ENCODE peak calls at places on chromosomes 3 and 15, in eight cellular contexts. F is breast epithelium, M is GM23338, U is HL-60, L is sigmoid colon, I is transverse colon, P is upper lobe of left lung, C is endothelial cell of umbilical vein. S is an unnamed sample.

GRCh38 chr3:58009026-58009748 is 965 bp downstream of the FLNB start:
- DNase-seq in F (no peak), M (peak; percentile 62), U (no peak), L (peak; percentile 67), I (peak; percentile 73), P (peak; percentile 52), C (no peak), S (peak; percentile 87)

GRCh38 chr15:97425596-97425995 is 534.9 kb upstream of the ARRDC4 start:
- DNase-seq in F (no peak), M (no peak), U (no peak), L (no peak), I (no peak), P (no peak), C (no peak), S (no peak)

GRCh38 chr3:100335137-100335833 is 728 bp downstream of the NIT2 start:
- DNase-seq in F (no peak), M (peak; percentile 66), U (peak; percentile 48), L (no peak), I (peak; percentile 34), P (peak; percentile 43), C (peak; percentile 27), S (peak; percentile 83)

GRCh38 chr15:55253580-55253979 is 36.0 kb downstream of the RAB27A start:
- DNase-seq in F (no peak), M (no peak), U (no peak), L (no peak), I (no peak), P (no peak), C (no peak), S (no peak)

GRCh38 chr3:196246612-196247308 is 30.4 kb downstream of the SLC51A start:
- DNase-seq in F (no peak), M (no peak), U (peak; percentile 96), L (no peak), I (no peak), P (no peak), C (no peak), S (no peak)

GRCh38 chr3:82163907-82164520 is 402.6 kb upstream of the GBE1 start:
- DNase-seq in F (no peak), M (peak; percentile 73), U (peak; percentile 17), L (no peak), I (no peak), P (no peak), C (peak; percentile 7), S (no peak)

GRCh38 chr15:32029862-32030781 is at the start of gene CHRNA7:
- DNase-seq in F (no peak), M (peak; percentile 86), U (peak; percentile 25), L (peak; percentile 71), I (peak; percentile 65), P (peak; percentile 55), C (peak; percentile 19), S (peak; percentile 79)

GRCh38 chr3:148884261-148884660 is 19.2 kb downstream of the CPA3 start:
- DNase-seq in F (no peak), M (no peak), U (no peak), L (no peak), I (no peak), P (no peak), C (peak; percentile 40), S (no peak)

GRCh38 chr3:141575879-141576743 is 89.3 kb downstream of the RASA2 start:
- DNase-seq in F (no peak), M (peak; percentile 49), U (no peak), L (no peak), I (no peak), P (no peak), C (peak; percentile 43), S (no peak)

GRCh38 chr3:186509423-186509822 is 34.8 kb downstream of the CRYGS start:
- DNase-seq in F (no peak), M (no peak), U (no peak), L (no peak), I (no peak), P (no peak), C (no peak), S (no peak)

GRCh38 chr15:40252141-40252437 is 13.2 kb downstream of the PAK6 start:
- DNase-seq in F (no peak), M (no peak), U (no peak), L (no peak), I (no peak), P (no peak), C (no peak), S (no peak)

GRCh38 chr15:58748787-58749531 is 548 bp downstream of the ADAM10 start:
- DNase-seq in F (peak; percentile 56), M (peak; percentile 69), U (no peak), L (peak; percentile 75), I (peak; percentile 53), P (peak; percentile 59), C (peak; percentile 56), S (peak; percentile 91)

GRCh38 chr15:71011503-71012155 is 103.6 kb upstream of the THSD4 start:
- DNase-seq in F (no peak), M (peak; percentile 60), U (no peak), L (no peak), I (peak; percentile 10), P (no peak), C (peak; percentile 56), S (no peak)

GRCh38 chr15:68561146-68561545 is 17.6 kb upstream of the CORO2B start:
- DNase-seq in F (peak; percentile 24), M (no peak), U (no peak), L (peak; percentile 56), I (no peak), P (peak; percentile 15), C (no peak), S (peak; percentile 58)

GRCh38 chr3:164940737-164941136 is 137.6 kb downstream of the SI start:
- DNase-seq in F (no peak), M (no peak), U (no peak), L (no peak), I (no peak), P (no peak), C (no peak), S (no peak)

GRCh38 chr3:57557088-57557537 is 1.0 kb downstream of the PDE12 start:
- DNase-seq in F (no peak), M (peak; percentile 52), U (no peak), L (no peak), I (peak; percentile 29), P (peak; percentile 24), C (peak; percentile 58), S (no peak)

GRCh38 chr15:62887113-62887570 is 155.4 kb upstream of the TPM1 start:
- DNase-seq in F (no peak), M (no peak), U (no peak), L (no peak), I (no peak), P (no peak), C (no peak), S (no peak)

GRCh38 chr3:164452707-164453106 is 625.6 kb downstream of the SI start:
- DNase-seq in F (no peak), M (no peak), U (no peak), L (no peak), I (no peak), P (no peak), C (no peak), S (no peak)

GRCh38 chr3:12553921-12554391 is 2.9 kb upstream of the MKRN2 start:
- DNase-seq in F (no peak), M (peak; percentile 63), U (no peak), L (no peak), I (peak; percentile 29), P (no peak), C (peak; percentile 62), S (peak; percentile 80)

GRCh38 chr3:197337214-197337613 is 38.8 kb upstream of the DLG1 start:
- DNase-seq in F (no peak), M (no peak), U (no peak), L (no peak), I (no peak), P (no peak), C (no peak), S (no peak)
- H3K4me3 ChIP-seq in F (no peak overlapping the region), M (no peak overlapping the region), U (no peak overlapping the region), L (no peak overlapping the region), I (no peak overlapping the region), P (no peak overlapping the region), C (no peak overlapping the region), S (no peak overlapping the region)

GRCh38 chr3:48919215-48920138 is 835 bp downstream of the ARIH2 start:
- DNase-seq in F (no peak), M (peak; percentile 66), U (peak; percentile 54), L (no peak), I (peak; percentile 25), P (peak; percentile 44), C (peak; percentile 77), S (peak; percentile 90)
- TF ChIP-seq POLR2AphosphoS5 in F (no peak), M (no peak), U (peak; percentile 19), L (no peak), I (no peak), P (no peak), C (no peak), S (no peak)

GRCh38 chr3:179474480-179474879 is 23.2 kb upstream of the GNB4 start:
- DNase-seq in F (no peak), M (no peak), U (no peak), L (no peak), I (no peak), P (no peak), C (peak; percentile 13), S (no peak)

GRCh38 chr3:179476215-179476614 is 24.9 kb upstream of the GNB4 start:
- DNase-seq in F (no peak), M (peak; percentile 45), U (no peak), L (no peak), I (no peak), P (no peak), C (no peak), S (no peak)

DNA sequence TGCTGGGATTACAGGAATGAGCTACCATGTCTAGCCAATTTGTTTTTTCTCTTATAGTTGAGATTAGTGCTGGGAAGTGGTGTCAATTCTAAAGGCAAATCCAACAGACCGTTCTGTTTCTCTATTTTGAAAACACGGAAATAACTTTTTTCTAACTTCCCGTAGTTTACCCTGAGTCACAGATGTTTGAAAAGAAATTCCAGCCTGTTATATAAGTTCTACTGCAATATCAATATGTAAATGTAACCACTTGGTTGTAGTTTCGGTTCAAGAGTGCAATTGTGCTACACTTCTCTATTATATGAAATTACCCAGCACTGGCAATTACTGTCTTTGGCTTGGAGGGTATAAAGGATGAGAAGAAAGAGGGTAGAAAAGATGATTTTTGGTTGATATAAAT is 22.3 kb upstream of the GNB4 start:
- DNase-seq in F (no peak), M (no peak), U (no peak), L (no peak), I (no peak), P (no peak), C (peak; percentile 86), S (no peak)
- H3K4me3 ChIP-seq in F (no peak overlapping the region), M (no peak overlapping the region), U (no peak overlapping the region), L (no peak overlapping the region), I (no peak overlapping the region), P (no peak overlapping the region), C (no peak overlapping the region), S (no peak overlapping the region)

GRCh38 chr3:65961733-65962132 is 77.0 kb downstream of the MAGI1 start:
- DNase-seq in F (no peak), M (no peak), U (no peak), L (no peak), I (no peak), P (no peak), C (peak; percentile 93), S (no peak)
- TF ChIP-seq POLR2AphosphoS5 in F (no peak), M (no peak), U (no peak), L (no peak), I (no peak), P (no peak), C (no peak), S (no peak)

GRCh38 chr3:194760740-194761139 is 75.1 kb downstream of the FAM43A start:
- DNase-seq in F (no peak), M (no peak), U (peak; percentile 61), L (no peak), I (no peak), P (no peak), C (no peak), S (no peak)
- H3K4me3 ChIP-seq in F (no peak overlapping the region), M (no peak overlapping the region), U (no peak overlapping the region), L (no peak overlapping the region), I (no peak overlapping the region), P (no peak overlapping the region), C (no peak overlapping the region), S (no peak overlapping the region)